ENCODE peak calls at places on chromosome 18, in four cellular contexts. J, T, X and W are unnamed samples.

GRCh38 chr18:58900015-58900649 is 35.5 kb downstream of the ZNF532 start:
- DNase-seq in J (no peak), T (no peak), X (no peak), W (no peak)

GRCh38 chr18:73283032-73283431 is 415.2 kb upstream of the NETO1 start:
- DNase-seq in J (no peak), T (no peak), X (no peak), W (no peak)

GRCh38 chr18:58005885-58006523 is 38.0 kb upstream of the NEDD4L start:
- DNase-seq in J (no peak), T (no peak), X (no peak), W (no peak)

GRCh38 chr18:23136326-23137092 is 1.2 kb downstream of the CABLES1 start:
- DNase-seq in J (no peak), T (peak), X (peak), W (no peak)

GRCh38 chr18:77071711-77072292 is 60.8 kb downstream of the MBP start:
- DNase-seq in J (peak), T (no peak), X (no peak), W (peak)

GRCh38 chr18:6595666-6596065 is 133.8 kb upstream of the ARHGAP28 start:
- DNase-seq in J (no peak), T (no peak), X (no peak), W (no peak)

GRCh38 chr18:55337908-55338521 is 250.0 kb downstream of the TCF4 start:
- DNase-seq in J (no peak), T (no peak), X (no peak), W (no peak)

GRCh38 chr18:9130195-9130594 is 6.4 kb upstream of the ANKRD12 start:
- DNase-seq in J (no peak), T (no peak), X (no peak), W (no peak)

GRCh38 chr18:7872569-7872968 is 305.5 kb downstream of the PTPRM start:
- DNase-seq in J (no peak), T (no peak), X (no peak), W (peak)

GRCh38 chr18:484749-485464 is 15.6 kb downstream of the COLEC12 start:
- DNase-seq in J (no peak), T (no peak), X (no peak), W (no peak)

GRCh38 chr18:51029378-51029693 is 677 bp upstream of the SMAD4 start:
- DNase-seq in J (no peak), T (no peak), X (no peak), W (no peak)

GRCh38 chr18:31610841-31611240 is 19.2 kb downstream of the TTR start:
- DNase-seq in J (no peak), T (no peak), X (peak), W (no peak)

GRCh38 chr18:21167641-21168372 is 56.2 kb upstream of the ROCK1 start:
- DNase-seq in J (no peak), T (no peak), X (peak), W (no peak)

GRCh38 chr18:48139427-48140347 is 209.2 kb upstream of the SMAD2 start:
- DNase-seq in J (no peak), T (no peak), X (no peak), W (no peak)

GRCh38 chr18:55152801-55153200 is 193.5 kb upstream of the CCDC68 start:
- DNase-seq in J (no peak), T (no peak), X (no peak), W (no peak)

GRCh38 chr18:23838801-23839366 is 149.6 kb downstream of the LAMA3 start:
- DNase-seq in J (no peak), T (no peak), X (no peak), W (no peak)

GRCh38 chr18:35577045-35577848 is 4.3 kb upstream of the GALNT1 start:
- DNase-seq in J (no peak), T (peak), X (no peak), W (no peak)

GRCh38 chr18:65975536-65975935 is 224.7 kb downstream of the CDH7 start:
- DNase-seq in J (no peak), T (no peak), X (no peak), W (no peak)

GRCh38 chr18:36680042-36680441 is 148.8 kb downstream of the TPGS2 start:
- DNase-seq in J (no peak), T (no peak), X (no peak), W (no peak)

GRCh38 chr18:51988277-51988676 is 351.7 kb upstream of the DCC start:
- DNase-seq in J (no peak), T (no peak), X (no peak), W (no peak)

GRCh38 chr18:22363867-22364463 is 53.8 kb downstream of the CTAGE1 start:
- DNase-seq in J (no peak), T (no peak), X (no peak), W (no peak)

GRCh38 chr18:45688834-45689233 is 35.1 kb upstream of the SLC14A1 start:
- DNase-seq in J (peak), T (no peak), X (no peak), W (no peak)

GRCh38 chr18:40708726-40709125 is 1246.3 kb upstream of the PIK3C3 start:
- DNase-seq in J (no peak), T (no peak), X (no peak), W (no peak)

GRCh38 chr18:59799383-59800015 is 100.3 kb upstream of the PMAIP1 start:
- DNase-seq in J (no peak), T (no peak), X (no peak), W (no peak)